ENCODE peak calls at places on chromosomes 12 and 14, in eight cellular contexts. One of them, this sample, is unnamed.

GRCh38 chr14:100106260-100106659 is 41.0 kb downstream of the EVL start:
- DNase-seq in epithelial cell of esophagus: no peak
- DNase-seq in brain microvascular endothelial cell: no peak
- DNase-seq in mesothelial cell of epicardium: no peak
- DNase-seq in MCF 10A: no peak
- DNase-seq in hepatocyte: no peak
- DNase-seq in neural crest cell: no peak
- DNase-seq in fibroblast of pulmonary artery: no peak
- DNase-seq in this sample: no peak

GRCh38 chr12:64525461-64526160 is 73.7 kb downstream of the TBK1 start:
- DNase-seq in mesothelial cell of epicardium: no peak
- DNase-seq in MCF 10A: no peak
- DNase-seq in hepatocyte: no peak
- DNase-seq in brain microvascular endothelial cell: no peak
- DNase-seq in fibroblast of pulmonary artery: no peak
- DNase-seq in neural crest cell: no peak
- DNase-seq in epithelial cell of esophagus: no peak
- DNase-seq in this sample: no peak

GRCh38 chr12:72030272-72030671 is 91.6 kb downstream of the TPH2 start:
- DNase-seq in MCF 10A: no peak
- DNase-seq in neural crest cell: no peak
- DNase-seq in hepatocyte: no peak
- DNase-seq in brain microvascular endothelial cell: no peak
- DNase-seq in fibroblast of pulmonary artery: no peak
- DNase-seq in epithelial cell of esophagus: no peak
- DNase-seq in mesothelial cell of epicardium: no peak
- DNase-seq in this sample: no peak

GRCh38 chr12:48947727-48948126 is 9.6 kb downstream of the ARF3 start:
- DNase-seq in hepatocyte: no peak
- DNase-seq in MCF 10A: no peak
- DNase-seq in fibroblast of pulmonary artery: no peak
- DNase-seq in neural crest cell: no peak
- DNase-seq in brain microvascular endothelial cell: no peak
- DNase-seq in mesothelial cell of epicardium: no peak
- DNase-seq in epithelial cell of esophagus: no peak
- DNase-seq in this sample: no peak

GRCh38 chr14:81273961-81274360 is 53.2 kb upstream of the GTF2A1 start:
- DNase-seq in neural crest cell: no peak
- DNase-seq in epithelial cell of esophagus: no peak
- DNase-seq in brain microvascular endothelial cell: no peak
- DNase-seq in mesothelial cell of epicardium: no peak
- DNase-seq in MCF 10A: no peak
- DNase-seq in hepatocyte: no peak
- DNase-seq in fibroblast of pulmonary artery: no peak
- DNase-seq in this sample: no peak

GRCh38 chr12:54463034-54463433 is 10.4 kb downstream of the GTSF1 start:
- DNase-seq in brain microvascular endothelial cell: peak; percentile 38
- DNase-seq in hepatocyte: no peak
- DNase-seq in epithelial cell of esophagus: peak; percentile 89
- DNase-seq in neural crest cell: no peak
- DNase-seq in MCF 10A: peak; percentile 92
- DNase-seq in fibroblast of pulmonary artery: peak; percentile 92
- DNase-seq in mesothelial cell of epicardium: no peak
- DNase-seq in this sample: no peak

GRCh38 chr12:27787559-27787958 is 7.5 kb upstream of the MANSC4 start:
- DNase-seq in fibroblast of pulmonary artery: no peak
- DNase-seq in MCF 10A: no peak
- DNase-seq in epithelial cell of esophagus: no peak
- DNase-seq in hepatocyte: no peak
- DNase-seq in mesothelial cell of epicardium: no peak
- DNase-seq in neural crest cell: no peak
- DNase-seq in brain microvascular endothelial cell: no peak
- DNase-seq in this sample: no peak

GRCh38 chr14:89207925-89208328 is 209.1 kb downstream of the FOXN3 start:
- DNase-seq in epithelial cell of esophagus: no peak
- DNase-seq in mesothelial cell of epicardium: no peak
- DNase-seq in brain microvascular endothelial cell: no peak
- DNase-seq in MCF 10A: no peak
- DNase-seq in fibroblast of pulmonary artery: no peak
- DNase-seq in hepatocyte: no peak
- DNase-seq in neural crest cell: no peak
- DNase-seq in this sample: no peak

GRCh38 chr12:82708056-82708455 is 21.4 kb downstream of the TMTC2 start:
- DNase-seq in mesothelial cell of epicardium: no peak
- DNase-seq in epithelial cell of esophagus: no peak
- DNase-seq in fibroblast of pulmonary artery: peak; percentile 29
- DNase-seq in neural crest cell: no peak
- DNase-seq in hepatocyte: peak; percentile 40
- DNase-seq in MCF 10A: no peak
- DNase-seq in brain microvascular endothelial cell: no peak
- DNase-seq in this sample: no peak

GRCh38 chr12:104571328-104571727 is 114.6 kb downstream of the CHST11 start:
- DNase-seq in fibroblast of pulmonary artery: no peak
- DNase-seq in hepatocyte: no peak
- DNase-seq in mesothelial cell of epicardium: no peak
- DNase-seq in brain microvascular endothelial cell: no peak
- DNase-seq in MCF 10A: no peak
- DNase-seq in epithelial cell of esophagus: no peak
- DNase-seq in neural crest cell: no peak
- DNase-seq in this sample: no peak

GRCh38 chr12:56725723-56726102 is 614 bp upstream of the NACA start:
- DNase-seq in mesothelial cell of epicardium: no peak
- DNase-seq in neural crest cell: no peak
- DNase-seq in brain microvascular endothelial cell: peak; percentile 0
- DNase-seq in MCF 10A: no peak
- DNase-seq in hepatocyte: no peak
- DNase-seq in epithelial cell of esophagus: no peak
- DNase-seq in fibroblast of pulmonary artery: no peak
- DNase-seq in this sample: no peak

GRCh38 chr12:118986043-118986442 is 4.7 kb downstream of the SRRM4 start:
- DNase-seq in mesothelial cell of epicardium: no peak
- DNase-seq in MCF 10A: no peak
- DNase-seq in neural crest cell: no peak
- DNase-seq in hepatocyte: no peak
- DNase-seq in brain microvascular endothelial cell: no peak
- DNase-seq in fibroblast of pulmonary artery: no peak
- DNase-seq in epithelial cell of esophagus: no peak
- DNase-seq in this sample: no peak

GRCh38 chr12:25935355-25936144 is 22.9 kb upstream of the RASSF8 start:
- DNase-seq in epithelial cell of esophagus: no peak
- DNase-seq in MCF 10A: no peak
- DNase-seq in brain microvascular endothelial cell: no peak
- DNase-seq in mesothelial cell of epicardium: no peak
- DNase-seq in fibroblast of pulmonary artery: no peak
- DNase-seq in hepatocyte: no peak
- DNase-seq in neural crest cell: no peak
- DNase-seq in this sample: no peak

GRCh38 chr12:112176321-112177010 is 51.1 kb downstream of the TRAFD1 start:
- DNase-seq in fibroblast of pulmonary artery: no peak
- DNase-seq in hepatocyte: no peak
- DNase-seq in brain microvascular endothelial cell: no peak
- DNase-seq in epithelial cell of esophagus: no peak
- DNase-seq in neural crest cell: no peak
- DNase-seq in mesothelial cell of epicardium: no peak
- DNase-seq in MCF 10A: no peak
- DNase-seq in this sample: no peak

GRCh38 chr12:108789546-108789945 is 58.2 kb upstream of the CORO1C start:
- DNase-seq in fibroblast of pulmonary artery: no peak
- DNase-seq in epithelial cell of esophagus: no peak
- DNase-seq in MCF 10A: no peak
- DNase-seq in neural crest cell: no peak
- DNase-seq in brain microvascular endothelial cell: no peak
- DNase-seq in mesothelial cell of epicardium: no peak
- DNase-seq in hepatocyte: no peak
- DNase-seq in this sample: no peak

DNA sequence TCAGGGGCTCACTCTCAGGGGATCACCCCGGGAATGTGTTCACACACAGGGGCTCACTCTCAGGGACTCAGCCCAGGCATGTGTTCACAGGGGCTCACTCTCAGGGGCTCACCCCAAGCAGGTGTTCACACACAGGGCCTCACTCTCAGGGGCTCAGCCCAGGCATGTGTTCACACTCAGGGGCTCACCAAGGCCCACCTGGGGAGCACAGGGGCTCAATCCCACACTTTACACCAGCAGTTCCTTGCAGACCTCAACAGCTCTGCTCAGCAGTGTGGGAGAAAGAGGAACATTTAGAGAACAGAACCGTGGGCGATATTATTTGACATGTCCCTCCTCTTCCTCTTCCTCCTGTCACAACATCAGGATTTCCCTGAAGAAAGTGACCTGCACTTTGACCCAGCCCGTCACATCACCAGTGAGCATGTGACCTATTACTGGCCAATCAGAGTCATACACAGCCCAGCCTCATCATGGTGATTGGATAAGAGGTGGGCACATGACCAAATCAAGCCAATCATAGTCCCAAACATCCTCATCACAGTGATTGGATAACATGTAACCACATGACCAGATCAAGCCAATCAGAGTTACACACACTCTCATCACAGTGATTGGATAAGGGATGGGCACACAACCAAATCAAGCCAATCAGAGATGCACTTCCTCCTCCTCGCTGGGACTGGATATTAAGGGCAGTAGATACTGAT is 359.4 kb upstream of the SFSWAP start:
- DNase-seq in mesothelial cell of epicardium: no peak
- DNase-seq in fibroblast of pulmonary artery: no peak
- DNase-seq in neural crest cell: no peak
- DNase-seq in MCF 10A: no peak
- DNase-seq in epithelial cell of esophagus: no peak
- DNase-seq in hepatocyte: no peak
- DNase-seq in brain microvascular endothelial cell: no peak
- DNase-seq in this sample: no peak
- TF ChIP-seq CTCF in mesothelial cell of epicardium: no peak
- TF ChIP-seq CTCF in fibroblast of pulmonary artery: no peak
- TF ChIP-seq CTCF in neural crest cell: no peak
- TF ChIP-seq CTCF in MCF 10A: no peak
- TF ChIP-seq CTCF in epithelial cell of esophagus: no peak
- TF ChIP-seq CTCF in hepatocyte: no peak
- TF ChIP-seq CTCF in brain microvascular endothelial cell: no peak
- TF ChIP-seq CTCF in this sample: no peak

DNA sequence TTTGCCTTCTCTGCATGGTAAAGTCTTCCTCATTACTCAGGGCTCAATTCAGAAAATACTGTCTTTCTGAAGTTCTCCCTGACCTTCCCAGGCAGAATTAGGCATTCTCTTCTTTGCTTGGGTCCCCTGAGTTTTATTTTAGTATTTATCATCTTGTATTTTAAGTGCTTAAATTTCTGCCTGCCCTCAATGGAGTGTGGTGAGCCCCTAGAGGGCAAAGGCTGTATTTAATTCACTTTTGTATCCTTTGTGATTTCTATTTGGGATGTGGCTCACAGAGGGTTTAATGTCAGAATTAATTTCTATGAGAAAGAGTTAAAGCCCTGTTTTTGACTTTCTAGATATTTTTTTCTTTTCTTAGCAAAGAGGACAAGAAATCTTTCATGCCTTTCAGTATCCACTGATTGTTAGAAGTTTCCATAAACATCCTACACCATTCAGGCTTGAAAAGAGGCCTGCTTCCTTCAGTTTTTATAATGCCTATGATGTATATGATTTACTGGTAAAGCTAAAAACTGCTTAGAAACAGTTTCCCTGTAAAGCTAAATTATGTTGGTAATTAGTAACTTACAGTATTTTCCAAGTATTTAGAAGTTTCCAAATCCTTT is 55.6 kb upstream of the PTPRB start:
- DNase-seq in fibroblast of pulmonary artery: peak; percentile 68
- DNase-seq in neural crest cell: no peak
- DNase-seq in mesothelial cell of epicardium: no peak
- DNase-seq in epithelial cell of esophagus: peak; percentile 23
- DNase-seq in MCF 10A: peak; percentile 37
- DNase-seq in hepatocyte: no peak
- DNase-seq in brain microvascular endothelial cell: peak; percentile 49
- DNase-seq in this sample: no peak
- TF ChIP-seq CTCF in fibroblast of pulmonary artery: peak; percentile 75
- TF ChIP-seq CTCF in neural crest cell: peak; percentile 58
- TF ChIP-seq CTCF in mesothelial cell of epicardium: no peak
- TF ChIP-seq CTCF in epithelial cell of esophagus: peak; percentile 51
- TF ChIP-seq CTCF in MCF 10A: peak; percentile 46
- TF ChIP-seq CTCF in hepatocyte: peak; percentile 23
- TF ChIP-seq CTCF in brain microvascular endothelial cell: peak; percentile 73
- TF ChIP-seq CTCF in this sample: peak; percentile 59

DNA sequence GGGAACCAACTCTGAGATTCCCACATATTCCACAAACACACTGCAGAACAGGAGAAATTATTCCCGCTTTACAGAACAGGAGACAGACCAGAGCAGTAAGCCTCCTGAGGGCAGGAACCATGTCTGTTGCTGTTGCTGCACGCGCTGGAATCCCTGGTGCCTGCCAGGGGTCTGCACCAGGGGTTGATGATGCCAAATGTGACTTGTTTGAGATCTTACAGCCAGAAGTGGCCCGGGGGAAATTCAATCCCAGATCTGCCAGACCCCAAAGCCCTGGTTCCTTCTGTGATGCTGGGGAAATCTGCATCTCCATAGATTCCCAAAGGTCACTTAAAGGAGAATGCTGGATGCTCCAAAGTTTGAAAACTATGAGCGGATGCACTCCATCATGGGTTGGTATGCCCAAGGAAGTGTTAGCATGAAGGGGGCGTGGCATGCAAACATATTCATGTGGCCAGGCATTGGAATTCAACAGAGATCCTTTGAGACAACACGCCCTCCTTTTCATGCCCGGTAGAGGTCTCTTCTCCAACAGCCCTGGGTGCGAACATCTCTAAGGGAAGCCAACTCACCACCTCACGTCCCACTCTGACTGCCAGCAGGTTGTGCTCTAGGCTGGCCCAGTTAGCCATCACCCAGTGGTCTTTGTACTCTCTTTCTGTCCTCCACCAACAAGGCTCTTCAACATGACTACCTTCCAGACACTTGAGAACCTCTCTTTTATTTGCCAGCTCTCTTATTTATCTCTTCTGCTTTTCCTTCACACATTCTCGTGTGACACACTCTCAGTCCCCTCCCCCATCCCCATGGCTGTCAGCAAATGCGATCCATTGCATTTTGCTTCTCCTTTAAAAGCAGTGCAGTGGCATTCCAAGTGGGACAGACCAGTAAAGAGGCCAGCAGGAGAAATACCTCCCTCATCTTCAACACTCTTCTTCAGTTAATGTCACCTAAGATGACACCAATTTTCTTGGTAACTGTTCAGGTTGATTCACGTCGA is 131.3 kb downstream of the ZFP36L1 start:
- DNase-seq in brain microvascular endothelial cell: no peak
- DNase-seq in hepatocyte: no peak
- DNase-seq in mesothelial cell of epicardium: no peak
- DNase-seq in epithelial cell of esophagus: no peak
- DNase-seq in MCF 10A: no peak
- DNase-seq in neural crest cell: no peak
- DNase-seq in fibroblast of pulmonary artery: no peak
- DNase-seq in this sample: no peak
- TF ChIP-seq CTCF in brain microvascular endothelial cell: no peak
- TF ChIP-seq CTCF in hepatocyte: no peak
- TF ChIP-seq CTCF in mesothelial cell of epicardium: no peak
- TF ChIP-seq CTCF in epithelial cell of esophagus: no peak
- TF ChIP-seq CTCF in MCF 10A: no peak
- TF ChIP-seq CTCF in neural crest cell: no peak
- TF ChIP-seq CTCF in fibroblast of pulmonary artery: no peak
- TF ChIP-seq CTCF in this sample: no peak

DNA sequence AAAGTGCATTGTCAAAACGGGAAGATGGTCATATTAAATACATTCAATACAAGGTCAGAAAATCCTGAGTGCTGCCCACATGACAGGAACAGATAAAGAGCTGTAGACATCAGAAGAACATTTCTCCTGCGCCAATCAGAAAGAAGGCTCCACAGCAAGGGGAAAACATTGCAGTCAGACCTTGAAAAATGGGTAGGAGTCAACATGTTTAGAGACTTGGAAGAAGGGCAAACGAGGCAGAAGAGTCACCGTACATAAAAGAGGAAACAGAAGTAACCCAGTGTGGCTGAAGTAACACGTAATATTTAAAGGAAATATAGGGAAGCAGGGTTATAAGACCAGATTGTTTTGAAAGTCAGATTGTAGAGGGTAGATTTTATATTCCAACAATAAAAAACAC is 11.9 kb downstream of the SPPL3 start:
- DNase-seq in mesothelial cell of epicardium: no peak
- DNase-seq in MCF 10A: no peak
- DNase-seq in hepatocyte: no peak
- DNase-seq in neural crest cell: no peak
- DNase-seq in brain microvascular endothelial cell: no peak
- DNase-seq in fibroblast of pulmonary artery: no peak
- DNase-seq in epithelial cell of esophagus: no peak
- DNase-seq in this sample: no peak
- TF ChIP-seq CTCF in mesothelial cell of epicardium: no peak
- TF ChIP-seq CTCF in MCF 10A: no peak
- TF ChIP-seq CTCF in hepatocyte: no peak
- TF ChIP-seq CTCF in neural crest cell: no peak
- TF ChIP-seq CTCF in brain microvascular endothelial cell: no peak
- TF ChIP-seq CTCF in fibroblast of pulmonary artery: no peak
- TF ChIP-seq CTCF in epithelial cell of esophagus: no peak
- TF ChIP-seq CTCF in this sample: no peak

This sample was measured in natural killer cell.